ENCODE peak calls at places on chromosomes 3 and 15, in six cellular contexts. R is body of pancreas, S is psoas muscle, K is A549, J is AG04449, T is colonic mucosa. Y is an unnamed sample.

GRCh38 chr3:11910971-11911531 is 64.4 kb upstream of the TAMM41 start:
- DNase-seq in R (peak; percentile 45), S (no peak), K (no peak), J (no peak), T (no peak), Y (no peak)

GRCh38 chr15:99249270-99249817 is at the start of gene TTC23:
- DNase-seq in R (peak; percentile 23), S (no peak), K (peak; percentile 91), J (no peak), T (peak; percentile 72), Y (peak; percentile 90)

GRCh38 chr3:38164136-38164965 is 986 bp upstream of the OXSR1 start:
- DNase-seq in R (no peak), S (no peak), K (no peak), J (no peak), T (peak; percentile 42), Y (no peak)

GRCh38 chr15:67253517-67254237 is 784 bp downstream of the AAGAB start:
- DNase-seq in R (no peak), S (no peak), K (no peak), J (no peak), T (peak; percentile 37), Y (no peak)

GRCh38 chr3:102158080-102158756 is 276.6 kb upstream of the ZPLD1 start:
- DNase-seq in R (no peak), S (no peak), K (no peak), J (no peak), T (no peak), Y (no peak)

GRCh38 chr3:129389572-129389937 is 38.9 kb downstream of the EFCAB12 start:
- DNase-seq in R (no peak), S (no peak), K (no peak), J (no peak), T (no peak), Y (no peak)

GRCh38 chr3:52752045-52752660 is 18.6 kb downstream of the NEK4 start:
- DNase-seq in R (no peak), S (no peak), K (no peak), J (no peak), T (no peak), Y (no peak)

GRCh38 chr3:69767571-69767970 is 28.3 kb downstream of the MITF start:
- DNase-seq in R (peak; percentile 15), S (peak; percentile 70), K (no peak), J (no peak), T (peak; percentile 56), Y (no peak)

GRCh38 chr15:60989696-60990095 is 239.4 kb downstream of the RORA start:
- DNase-seq in R (no peak), S (no peak), K (no peak), J (no peak), T (no peak), Y (no peak)

GRCh38 chr3:122219242-122219872 is 35.9 kb downstream of the CASR start:
- DNase-seq in R (no peak), S (no peak), K (no peak), J (no peak), T (no peak), Y (no peak)

GRCh38 chr15:96703087-96703486 is 372.6 kb downstream of the NR2F2 start:
- DNase-seq in R (no peak), S (no peak), K (no peak), J (no peak), T (no peak), Y (no peak)

GRCh38 chr3:102332934-102333333 is 101.9 kb upstream of the ZPLD1 start:
- DNase-seq in R (no peak), S (no peak), K (no peak), J (no peak), T (no peak), Y (no peak)

GRCh38 chr3:150521458-150521857 is 24.8 kb downstream of the SERP1 start:
- DNase-seq in R (no peak), S (no peak), K (no peak), J (no peak), T (no peak), Y (no peak)

GRCh38 chr3:79598594-79598993 is 169.2 kb downstream of the ROBO1 start:
- DNase-seq in R (peak; percentile 18), S (no peak), K (peak; percentile 1), J (no peak), T (no peak), Y (no peak)

GRCh38 chr15:70121656-70122297 is 24.1 kb upstream of the TLE3 start:
- DNase-seq in R (peak; percentile 41), S (peak; percentile 80), K (peak; percentile 54), J (no peak), T (peak; percentile 55), Y (peak; percentile 45)

GRCh38 chr3:183387797-183388196 is 40.6 kb downstream of the MCF2L2 start:
- DNase-seq in R (no peak), S (no peak), K (no peak), J (no peak), T (no peak), Y (no peak)

GRCh38 chr3:134017490-134017889 is 12.2 kb downstream of the SLCO2A1 start:
- DNase-seq in R (no peak), S (no peak), K (no peak), J (no peak), T (peak; percentile 7), Y (no peak)

GRCh38 chr3:113200946-113201345 is 10.4 kb upstream of the BOC start:
- DNase-seq in R (no peak), S (no peak), K (no peak), J (no peak), T (no peak), Y (no peak)

GRCh38 chr3:37163262-37164020 is 10.9 kb downstream of the LRRFIP2 start:
- DNase-seq in R (no peak), S (no peak), K (no peak), J (peak; percentile 50), T (no peak), Y (peak; percentile 99)

DNA sequence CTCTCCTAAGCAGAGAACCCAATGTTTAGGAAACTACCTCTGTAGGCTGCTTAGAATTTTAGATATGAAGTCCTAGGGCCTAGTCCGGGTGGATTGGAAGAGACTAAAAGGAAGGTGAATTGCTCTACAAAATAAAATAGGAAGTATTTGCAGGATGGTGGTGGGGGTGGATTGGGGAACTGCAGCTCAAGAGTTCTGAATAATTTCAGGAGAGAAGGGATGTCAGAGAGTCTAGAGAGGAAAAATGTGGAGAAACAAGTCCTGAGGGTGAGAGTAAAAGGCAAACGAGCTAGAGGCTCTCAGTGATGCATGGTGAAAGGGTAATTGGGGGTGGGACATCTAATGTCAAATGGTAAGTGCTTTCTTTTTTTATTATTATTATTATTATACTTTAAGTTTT is 10.2 kb upstream of the CP start:
- DNase-seq in R (no peak), S (no peak), K (no peak), J (no peak), T (no peak), Y (no peak)
- H3K4me3 ChIP-seq in R (no peak overlapping the region), S (no peak overlapping the region), K (no peak overlapping the region), J (no peak overlapping the region), T (no peak overlapping the region), Y (no peak overlapping the region)

GRCh38 chr3:13916375-13916774 is 36.5 kb upstream of the WNT7A start:
- DNase-seq in R (no peak), S (no peak), K (no peak), J (no peak), T (no peak), Y (no peak)
- TF ChIP-seq CTCF in R (no peak), S (no peak), K (no peak), J (no peak), T (no peak), Y (no peak)

DNA sequence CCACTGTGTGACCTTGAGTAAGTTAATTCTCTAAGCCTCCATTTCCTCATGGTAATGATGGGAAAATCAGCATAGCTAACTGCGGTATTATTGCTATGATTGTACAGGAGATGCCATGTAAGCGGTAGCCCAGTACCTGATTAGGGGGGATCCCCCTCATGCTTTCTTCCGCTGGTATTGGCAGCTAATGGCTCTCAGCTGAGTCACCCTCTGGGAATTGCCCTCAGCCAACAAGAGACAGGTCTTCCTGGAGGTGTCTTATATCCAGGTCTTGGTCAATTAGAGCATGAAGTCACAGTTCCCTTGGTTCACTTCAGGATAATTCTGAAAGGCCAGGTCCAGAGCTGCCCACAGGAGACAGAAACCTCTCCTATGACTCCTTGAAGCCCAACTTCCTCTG is 724.7 kb upstream of the ZNF385D start:
- DNase-seq in R (no peak), S (no peak), K (no peak), J (no peak), T (no peak), Y (no peak)
- H3K4me3 ChIP-seq in R (no peak overlapping the region), S (no peak overlapping the region), K (no peak overlapping the region), J (no peak overlapping the region), T (no peak overlapping the region), Y (no peak overlapping the region)

GRCh38 chr3:57691411-57692133 is 1.3 kb downstream of the DENND6A start:
- DNase-seq in R (no peak), S (no peak), K (no peak), J (no peak), T (peak; percentile 19), Y (no peak)

GRCh38 chr3:57694146-57694545 is 1.3 kb upstream of the DENND6A start:
- DNase-seq in R (no peak), S (no peak), K (no peak), J (no peak), T (no peak), Y (no peak)

GRCh38 chr3:57689367-57690053 is 3.4 kb downstream of the DENND6A start:
- DNase-seq in R (no peak), S (no peak), K (no peak), J (no peak), T (no peak), Y (no peak)

GRCh38 chr3:57696861-57697321 is 4.0 kb upstream of the DENND6A start:
- DNase-seq in R (peak; percentile 70), S (no peak), K (no peak), J (no peak), T (no peak), Y (no peak)

DNA sequence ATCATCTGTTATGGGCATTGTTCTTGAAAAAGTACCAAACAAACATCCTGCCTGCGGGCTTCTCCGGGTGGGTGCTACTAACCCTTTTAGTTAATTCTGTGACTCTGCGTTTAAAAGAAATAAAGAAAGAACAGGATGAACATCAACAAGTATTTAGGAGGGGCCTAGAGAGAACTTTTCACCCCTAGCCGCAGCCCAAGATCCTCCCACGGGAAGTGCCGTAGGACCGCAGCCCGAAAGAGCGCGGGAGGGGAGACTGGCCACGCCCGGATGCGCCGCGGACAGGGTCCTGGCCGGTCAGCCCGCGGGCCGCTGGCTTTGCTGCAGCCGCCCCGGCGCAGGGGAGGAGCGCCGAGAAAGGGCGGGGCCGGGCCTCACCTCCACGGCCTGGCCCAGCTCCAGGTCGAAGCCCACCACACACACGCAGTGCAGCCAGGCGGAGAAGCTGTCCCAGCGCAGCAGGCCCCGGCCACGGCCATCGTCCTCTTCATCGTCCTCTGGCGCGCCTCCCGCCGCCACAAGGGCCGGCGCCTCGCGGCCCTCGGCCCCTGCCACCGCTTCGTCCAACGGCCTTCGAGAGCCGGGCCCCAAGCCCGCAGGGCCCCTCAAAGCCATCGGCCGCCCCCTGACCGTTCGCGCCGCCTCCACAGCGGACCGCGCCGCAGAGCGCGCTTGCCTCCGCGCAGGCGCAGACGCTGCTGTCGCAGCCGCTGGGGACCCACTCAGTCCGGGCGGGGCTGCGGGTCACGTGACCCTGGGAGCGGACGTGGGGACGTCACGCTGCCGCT is at the start of gene DENND6A:
- DNase-seq in R (peak; percentile 98), S (peak; percentile 97), K (peak; percentile 95), J (peak; percentile 26), T (peak; percentile 96), Y (peak; percentile 64)
- TF ChIP-seq CTCF in R (no peak), S (no peak), K (no peak), J (no peak), T (no peak), Y (no peak)